ENCODE peak calls at places on chromosomes 5 and 9, in seven cellular contexts. D is HCT116, A is HepG2, X is SK-N-SH, Y is K562, W is GM12878, Q is H1. V is an unnamed sample. For H3K36me3, the result is how much of the 10 kb centered on the place peaks cover.

GRCh38 chr9:72557549-72557948 is 36.1 kb downstream of the TMC1 start:
- DNase-seq in D (peak), A (peak), X (no peak), Y (peak), W (no peak), Q (no peak), V (peak)

GRCh38 chr9:34518896-34519295 is 3.9 kb downstream of the ENHO start:
- DNase-seq in D (no peak), A (no peak), X (no peak), Y (no peak), W (no peak), Q (no peak), V (no peak)

GRCh38 chr9:34374339-34374738 is 2.4 kb downstream of the MYORG start:
- DNase-seq in D (no peak), A (no peak), X (no peak), Y (no peak), W (no peak), Q (no peak), V (no peak)

GRCh38 chr5:157558089-157558595 is 17.4 kb downstream of the ADAM19 start:
- DNase-seq in D (no peak), A (peak), X (no peak), Y (no peak), W (no peak), Q (no peak), V (no peak)

GRCh38 chr9:70491798-70492736 is 77.6 kb upstream of the KLF9 start:
- DNase-seq in D (no peak), A (no peak), X (no peak), Y (no peak), W (no peak), Q (no peak), V (no peak)

GRCh38 chr5:11524188-11524587 is 380.1 kb downstream of the CTNND2 start:
- DNase-seq in D (no peak), A (no peak), X (no peak), Y (no peak), W (no peak), Q (no peak), V (no peak)

GRCh38 chr5:149799119-149799623 is 69.1 kb downstream of the PPARGC1B start:
- DNase-seq in D (no peak), A (peak), X (peak), Y (peak), W (no peak), Q (no peak), V (peak)

GRCh38 chr5:68762201-68762600 is 331.6 kb upstream of the SLC30A5 start:
- DNase-seq in D (no peak), A (no peak), X (no peak), Y (no peak), W (no peak), Q (no peak), V (no peak)

GRCh38 chr9:130181645-130182044 is 9.4 kb downstream of the NCS1 start:
- DNase-seq in D (no peak), A (no peak), X (no peak), Y (no peak), W (no peak), Q (no peak), V (no peak)

GRCh38 chr5:176371621-176372539 is 6.6 kb downstream of the ARL10 start:
- DNase-seq in D (no peak), A (peak), X (no peak), Y (peak), W (no peak), Q (no peak), V (no peak)

GRCh38 chr5:142327111-142327842 is 2.5 kb upstream of the SPRY4 start:
- DNase-seq in D (no peak), A (no peak), X (no peak), Y (peak), W (no peak), Q (no peak), V (no peak)

GRCh38 chr9:21414220-21414940 is 5.5 kb downstream of the IFNA8 start:
- DNase-seq in D (no peak), A (no peak), X (no peak), Y (no peak), W (no peak), Q (no peak), V (no peak)

GRCh38 chr9:133490201-133490681 is 11.3 kb upstream of the SLC2A6 start:
- DNase-seq in D (no peak), A (no peak), X (peak), Y (no peak), W (no peak), Q (no peak), V (no peak)

GRCh38 chr5:134125195-134126015 is 10.9 kb downstream of the TCF7 start:
- DNase-seq in D (peak), A (no peak), X (peak), Y (no peak), W (no peak), Q (no peak), V (peak)

GRCh38 chr9:22165144-22165543 is 156.0 kb upstream of the CDKN2B start:
- DNase-seq in D (no peak), A (no peak), X (no peak), Y (no peak), W (no peak), Q (no peak), V (no peak)

GRCh38 chr5:59069438-59070079 is 486.7 kb downstream of the RAB3C start:
- DNase-seq in D (no peak), A (peak), X (no peak), Y (no peak), W (no peak), Q (no peak), V (peak)

GRCh38 chr5:111927191-111927590 is 170.2 kb upstream of the NREP start:
- DNase-seq in D (no peak), A (no peak), X (no peak), Y (no peak), W (no peak), Q (no peak), V (no peak)

GRCh38 chr9:136852664-136853595 is 784 bp downstream of the MAMDC4 start:
- DNase-seq in D (no peak), A (no peak), X (no peak), Y (no peak), W (no peak), Q (peak), V (no peak)

GRCh38 chr9:73474002-73474600 is 322.4 kb downstream of the ANXA1 start:
- DNase-seq in D (no peak), A (no peak), X (no peak), Y (no peak), W (no peak), Q (no peak), V (no peak)

GRCh38 chr5:168779333-168779732 is 200.2 kb upstream of the PANK3 start:
- DNase-seq in D (no peak), A (no peak), X (no peak), Y (no peak), W (no peak), Q (no peak), V (no peak)

GRCh38 chr5:108415726-108416125 is 33.8 kb upstream of the FBXL17 start:
- DNase-seq in D (no peak), A (no peak), X (no peak), Y (no peak), W (no peak), Q (no peak), V (no peak)

GRCh38 chr5:110179291-110179690 is 489.6 kb downstream of the MAN2A1 start:
- DNase-seq in D (no peak), A (no peak), X (no peak), Y (no peak), W (no peak), Q (no peak), V (no peak)

GRCh38 chr5:181204561-181205401 is at the start of gene TRIM7:
- DNase-seq in D (no peak), A (no peak), X (peak), Y (peak), W (no peak), Q (no peak), V (peak)

GRCh38 chr5:107808671-107809137 is 138.0 kb upstream of the EFNA5 start:
- DNase-seq in D (no peak), A (peak), X (no peak), Y (no peak), W (no peak), Q (peak), V (no peak)

GRCh38 chr9:125099816-125100215 is 43.5 kb downstream of the SCAI start:
- DNase-seq in D (no peak), A (no peak), X (no peak), Y (no peak), W (no peak), Q (no peak), V (no peak)

DNA sequence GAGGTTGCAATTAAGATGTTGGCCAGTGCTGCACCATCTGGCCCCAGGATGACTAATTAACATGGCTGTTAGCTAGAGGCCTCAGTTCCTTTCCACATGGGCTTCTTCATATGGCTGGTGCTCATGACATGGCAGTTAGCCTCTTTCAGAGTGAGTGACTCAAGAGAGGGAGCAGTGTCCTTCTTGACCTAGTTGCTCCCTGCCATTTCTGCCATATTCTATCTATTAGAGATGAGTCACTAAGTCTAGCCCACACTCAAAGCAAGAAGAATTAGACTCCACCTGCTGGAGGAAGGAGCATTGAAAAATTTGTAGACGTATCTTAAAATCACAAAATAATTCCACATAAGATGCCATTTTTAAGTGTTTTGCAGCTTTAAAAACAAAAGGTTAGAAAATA is 651.2 kb upstream of the CCNG1 start:
- DNase-seq in D (no peak), A (no peak), X (no peak), Y (no peak), W (no peak), Q (no peak), V (no peak)
- TF ChIP-seq MAX in D (no peak), A (no peak), X (no peak), Y (no peak), W (no peak), Q (no peak), V (no peak)

GRCh38 chr9:114914139-114914538 is 16.3 kb downstream of the TNFSF8 start:
- DNase-seq in D (no peak), A (no peak), X (no peak), Y (peak), W (no peak), Q (no peak), V (no peak)

GRCh38 chr9:114910541-114910940 is 19.9 kb downstream of the TNFSF8 start:
- DNase-seq in D (no peak), A (no peak), X (no peak), Y (no peak), W (no peak), Q (no peak), V (no peak)

GRCh38 chr9:114911167-114911821 is 19.1 kb downstream of the TNFSF8 start:
- DNase-seq in D (no peak), A (peak), X (peak), Y (peak), W (no peak), Q (no peak), V (peak)

GRCh38 chr9:114909657-114910056 is 20.7 kb downstream of the TNFSF8 start:
- DNase-seq in D (no peak), A (no peak), X (no peak), Y (no peak), W (no peak), Q (no peak), V (no peak)

DNA sequence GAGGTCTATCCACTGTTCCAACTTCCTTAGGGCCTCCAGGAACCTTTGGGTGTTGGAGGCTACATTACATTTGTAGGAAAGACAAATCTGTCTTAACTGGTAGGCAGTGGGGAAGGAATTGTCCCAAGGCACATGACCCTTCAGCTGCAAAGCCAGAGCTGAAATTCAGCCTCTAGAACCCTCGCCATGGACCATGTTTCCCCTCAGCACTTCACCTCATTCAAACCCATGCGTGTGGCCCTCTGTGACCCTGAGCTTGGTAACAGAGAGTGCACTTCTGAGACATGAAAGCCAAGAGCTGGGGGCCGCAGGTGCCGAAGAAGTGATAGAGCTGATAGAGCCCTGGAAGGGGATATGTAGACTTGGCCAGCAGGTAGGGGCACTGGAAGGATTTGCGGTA is 17.2 kb downstream of the TNFSF8 start:
- DNase-seq in D (no peak), A (no peak), X (no peak), Y (no peak), W (no peak), Q (no peak), V (no peak)
- H3K36me3 ChIP-seq in D (under half), A (under half), X (under half), Y (under half), W (under half), Q (under half), V (under half)

GRCh38 chr9:69323886-69324285 is 1.1 kb upstream of the ENTREP1 start:
- DNase-seq in D (no peak), A (no peak), X (no peak), Y (no peak), W (no peak), Q (no peak), V (no peak)

GRCh38 chr9:69325409-69326212 is 596 bp downstream of the ENTREP1 start:
- DNase-seq in D (no peak), A (no peak), X (peak), Y (no peak), W (no peak), Q (peak), V (peak)

GRCh38 chr9:69322256-69322655 is 2.8 kb upstream of the ENTREP1 start:
- DNase-seq in D (no peak), A (no peak), X (no peak), Y (no peak), W (no peak), Q (no peak), V (no peak)

GRCh38 chr9:69326261-69326660 is 1.2 kb downstream of the ENTREP1 start:
- DNase-seq in D (no peak), A (no peak), X (peak), Y (no peak), W (no peak), Q (no peak), V (no peak)

GRCh38 chr9:69324549-69325401 is at the start of gene ENTREP1:
- DNase-seq in D (peak), A (no peak), X (peak), Y (no peak), W (no peak), Q (peak), V (peak)
- TF ChIP-seq MAX in D (peak), A (no peak), X (no peak), Y (no peak), W (no peak), Q (peak), V (no peak)

GRCh38 chr9:101398335-101398929 is at the start of the genes MRPL50 and ZNF189:
- DNase-seq in D (peak), A (peak), X (peak), Y (peak), W (peak), Q (peak), V (peak)
- H3K36me3 ChIP-seq in D (under half), A (under half), X (half or more), Y (half or more), W (under half), Q (under half), V (under half)

GRCh38 chr5:155625315-155625714 is 611.8 kb downstream of the KIF4B start:
- DNase-seq in D (no peak), A (no peak), X (no peak), Y (no peak), W (no peak), Q (no peak), V (no peak)

GRCh38 chr5:155616779-155617392 is 603.3 kb downstream of the KIF4B start:
- DNase-seq in D (no peak), A (peak), X (peak), Y (peak), W (no peak), Q (peak), V (no peak)

GRCh38 chr5:155624597-155625241 is 611.2 kb downstream of the KIF4B start:
- DNase-seq in D (no peak), A (no peak), X (no peak), Y (no peak), W (no peak), Q (no peak), V (no peak)

GRCh38 chr5:155625897-155626543 is 612.5 kb downstream of the KIF4B start:
- DNase-seq in D (no peak), A (no peak), X (no peak), Y (no peak), W (no peak), Q (no peak), V (no peak)

GRCh38 chr5:155620819-155621410 is 607.4 kb downstream of the KIF4B start:
- DNase-seq in D (no peak), A (no peak), X (no peak), Y (no peak), W (no peak), Q (peak), V (no peak)
- TF ChIP-seq MAX in D (no peak), A (no peak), X (no peak), Y (no peak), W (no peak), Q (no peak), V (no peak)

GRCh38 chr9:135821733-135822382 is 85.5 kb downstream of the CAMSAP1 start:
- DNase-seq in D (no peak), A (no peak), X (no peak), Y (no peak), W (no peak), Q (no peak), V (no peak)
- H3K36me3 ChIP-seq in D (under half), A (half or more), X (under half), Y (half or more), W (under half), Q (half or more), V (under half)